ENCODE peak calls at places on chromosomes 1 and 21, in four cellular contexts. One of them, this sample, is unnamed.

GRCh38 chr21:15638856-15639549 is 90.8 kb upstream of the USP25 start:
- DNase-seq in Panc1: no peak
- DNase-seq in K562: no peak
- DNase-seq in HepG2: peak
- DNase-seq in this sample: no peak

GRCh38 chr1:52632732-52633290 is at the start of gene SHISAL2A:
- DNase-seq in HepG2: no peak
- DNase-seq in K562: no peak
- DNase-seq in Panc1: no peak
- DNase-seq in this sample: no peak

GRCh38 chr1:206909167-206909882 is 12.1 kb downstream of the IL24 start:
- DNase-seq in HepG2: no peak
- DNase-seq in K562: peak
- DNase-seq in Panc1: no peak
- DNase-seq in this sample: no peak

GRCh38 chr1:33111965-33112364 is 31.0 kb downstream of the AZIN2 start:
- DNase-seq in HepG2: peak
- DNase-seq in K562: no peak
- DNase-seq in Panc1: no peak
- DNase-seq in this sample: no peak

GRCh38 chr1:214901718-214902117 is 180.8 kb upstream of the KCNK2 start:
- DNase-seq in K562: peak
- DNase-seq in HepG2: no peak
- DNase-seq in Panc1: no peak
- DNase-seq in this sample: no peak

GRCh38 chr1:187551061-187551460 is 722.3 kb downstream of the PLA2G4A start:
- DNase-seq in K562: peak
- DNase-seq in HepG2: peak
- DNase-seq in Panc1: no peak
- DNase-seq in this sample: no peak

GRCh38 chr1:221035680-221036153 is 156.5 kb downstream of the HLX start:
- DNase-seq in Panc1: peak
- DNase-seq in K562: peak
- DNase-seq in HepG2: no peak
- DNase-seq in this sample: no peak

GRCh38 chr1:159170639-159171038 is 776 bp upstream of the CADM3 start:
- DNase-seq in K562: no peak
- DNase-seq in HepG2: no peak
- DNase-seq in Panc1: no peak
- DNase-seq in this sample: no peak

GRCh38 chr1:200739499-200740290 is 1.0 kb downstream of the CAMSAP2 start:
- DNase-seq in HepG2: peak
- DNase-seq in Panc1: no peak
- DNase-seq in K562: peak
- DNase-seq in this sample: no peak

GRCh38 chr1:87950369-87950768 is 621.7 kb downstream of the LMO4 start:
- DNase-seq in HepG2: no peak
- DNase-seq in K562: no peak
- DNase-seq in Panc1: no peak
- DNase-seq in this sample: no peak

GRCh38 chr1:30697977-30698376 is 25.4 kb downstream of the MATN1 start:
- DNase-seq in K562: no peak
- DNase-seq in Panc1: no peak
- DNase-seq in HepG2: no peak
- DNase-seq in this sample: no peak

GRCh38 chr1:47651311-47652089 is 213.7 kb downstream of the FOXD2 start:
- DNase-seq in Panc1: no peak
- DNase-seq in K562: no peak
- DNase-seq in HepG2: no peak
- DNase-seq in this sample: no peak

GRCh38 chr1:16088996-16089395 is 15.5 kb upstream of the FAM131C start:
- DNase-seq in K562: peak
- DNase-seq in Panc1: no peak
- DNase-seq in HepG2: no peak
- DNase-seq in this sample: no peak

GRCh38 chr1:224644553-224645154 is 28.5 kb downstream of the CNIH3 start:
- DNase-seq in K562: peak
- DNase-seq in Panc1: peak
- DNase-seq in HepG2: peak
- DNase-seq in this sample: peak

GRCh38 chr1:6612641-6613360 is 730 bp upstream of the PHF13 start:
- DNase-seq in Panc1: no peak
- DNase-seq in HepG2: peak
- DNase-seq in K562: peak
- DNase-seq in this sample: no peak

GRCh38 chr1:78274814-78275213 is 216.0 kb upstream of the PTGFR start:
- DNase-seq in K562: no peak
- DNase-seq in HepG2: no peak
- DNase-seq in Panc1: no peak
- DNase-seq in this sample: no peak

GRCh38 chr1:78519446-78519845 is 28.7 kb downstream of the PTGFR start:
- DNase-seq in Panc1: no peak
- DNase-seq in HepG2: no peak
- DNase-seq in K562: no peak
- DNase-seq in this sample: no peak

GRCh38 chr1:170685166-170685565 is 21.2 kb downstream of the PRRX1 start:
- DNase-seq in Panc1: no peak
- DNase-seq in HepG2: no peak
- DNase-seq in K562: no peak
- DNase-seq in this sample: no peak

GRCh38 chr1:239603530-239603929 is 217.2 kb downstream of the CHRM3 start:
- DNase-seq in HepG2: no peak
- DNase-seq in Panc1: no peak
- DNase-seq in K562: no peak
- DNase-seq in this sample: no peak

GRCh38 chr1:172585348-172585747 is 52.4 kb downstream of the SUCO start:
- DNase-seq in Panc1: no peak
- DNase-seq in K562: no peak
- DNase-seq in HepG2: no peak
- DNase-seq in this sample: no peak

GRCh38 chr1:7046314-7046713 is 261.1 kb downstream of the CAMTA1 start:
- DNase-seq in K562: no peak
- DNase-seq in Panc1: no peak
- DNase-seq in HepG2: no peak
- DNase-seq in this sample: no peak

GRCh38 chr1:84259989-84260388 is 41.5 kb upstream of the SAMD13 start:
- DNase-seq in HepG2: no peak
- DNase-seq in K562: no peak
- DNase-seq in Panc1: no peak
- DNase-seq in this sample: no peak

GRCh38 chr1:89723863-89724262 is 90.9 kb downstream of the LRRC8C start:
- DNase-seq in K562: no peak
- DNase-seq in Panc1: no peak
- DNase-seq in HepG2: no peak
- DNase-seq in this sample: no peak

GRCh38 chr1:235843458-235843857 is 23.2 kb downstream of the LYST start:
- DNase-seq in K562: peak
- DNase-seq in HepG2: peak
- DNase-seq in Panc1: no peak
- DNase-seq in this sample: peak

DNA sequence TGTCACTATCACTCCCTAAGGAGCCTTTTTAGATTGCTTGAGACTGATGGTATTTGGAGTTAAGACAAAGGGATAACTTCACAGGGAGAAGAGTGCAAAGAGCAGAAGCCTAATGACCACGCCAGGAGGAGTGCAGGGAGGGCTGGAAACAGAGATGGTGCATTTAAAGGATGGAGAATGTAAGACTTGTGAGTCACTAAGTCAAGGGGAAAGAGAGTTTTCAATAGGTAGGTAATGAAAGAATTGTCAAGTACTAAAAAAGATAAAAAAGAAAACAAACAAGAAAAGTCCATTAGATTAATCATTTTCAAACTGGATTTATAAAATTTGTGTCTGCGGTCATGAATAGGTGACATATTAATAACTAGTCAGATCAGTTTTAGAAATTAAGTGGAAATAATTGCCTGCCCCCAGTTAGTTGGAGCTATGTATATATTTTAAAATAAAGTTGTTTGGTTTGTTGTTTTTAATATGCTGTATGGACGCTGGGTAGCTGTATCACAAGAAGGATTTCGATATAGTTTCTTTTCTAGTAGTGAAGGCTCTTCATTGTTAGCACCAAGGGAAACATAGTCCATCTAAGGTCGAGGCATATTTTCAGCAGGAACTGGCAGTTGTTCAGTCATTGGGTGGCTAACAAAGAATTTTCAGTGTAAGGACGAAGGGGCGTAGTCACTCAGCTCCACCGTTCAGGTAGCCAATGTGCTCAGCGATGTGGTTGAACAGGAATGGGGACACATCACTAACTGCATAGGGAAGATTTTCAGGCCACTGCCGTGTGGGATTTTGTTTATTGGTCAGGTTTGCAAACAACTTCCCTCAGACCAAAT is 203.0 kb downstream of the TGFB2 start:
- DNase-seq in K562: no peak
- DNase-seq in Panc1: no peak
- DNase-seq in HepG2: no peak
- DNase-seq in this sample: no peak
- TF ChIP-seq TCF7L2 in K562: no peak
- TF ChIP-seq TCF7L2 in Panc1: no peak
- TF ChIP-seq TCF7L2 in HepG2: no peak
- TF ChIP-seq TCF7L2 in this sample: no peak

DNA sequence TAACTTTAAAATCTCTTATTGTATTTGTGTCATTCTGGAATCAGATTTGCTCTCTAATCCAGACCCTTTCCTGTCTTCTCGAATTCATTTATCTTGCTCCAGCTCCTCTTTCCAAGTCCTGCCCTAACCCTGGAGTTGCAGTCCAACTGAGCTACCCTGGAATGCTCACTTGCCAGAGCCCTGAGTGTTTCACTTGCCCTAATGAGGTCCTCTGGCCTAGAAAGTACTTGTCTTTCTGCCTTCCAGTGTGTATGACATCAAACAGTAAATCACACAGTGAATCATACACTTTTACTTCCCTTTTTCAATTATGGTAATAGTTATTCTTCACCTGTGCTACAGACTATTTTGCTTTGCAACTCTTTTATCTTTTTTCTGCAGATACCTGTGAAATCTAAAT is 96.9 kb downstream of the NEK7 start:
- DNase-seq in HepG2: no peak
- DNase-seq in K562: peak
- DNase-seq in Panc1: no peak
- DNase-seq in this sample: no peak
- TF ChIP-seq TCF7L2 in HepG2: no peak
- TF ChIP-seq TCF7L2 in K562: no peak
- TF ChIP-seq TCF7L2 in Panc1: no peak
- TF ChIP-seq TCF7L2 in this sample: no peak

DNA sequence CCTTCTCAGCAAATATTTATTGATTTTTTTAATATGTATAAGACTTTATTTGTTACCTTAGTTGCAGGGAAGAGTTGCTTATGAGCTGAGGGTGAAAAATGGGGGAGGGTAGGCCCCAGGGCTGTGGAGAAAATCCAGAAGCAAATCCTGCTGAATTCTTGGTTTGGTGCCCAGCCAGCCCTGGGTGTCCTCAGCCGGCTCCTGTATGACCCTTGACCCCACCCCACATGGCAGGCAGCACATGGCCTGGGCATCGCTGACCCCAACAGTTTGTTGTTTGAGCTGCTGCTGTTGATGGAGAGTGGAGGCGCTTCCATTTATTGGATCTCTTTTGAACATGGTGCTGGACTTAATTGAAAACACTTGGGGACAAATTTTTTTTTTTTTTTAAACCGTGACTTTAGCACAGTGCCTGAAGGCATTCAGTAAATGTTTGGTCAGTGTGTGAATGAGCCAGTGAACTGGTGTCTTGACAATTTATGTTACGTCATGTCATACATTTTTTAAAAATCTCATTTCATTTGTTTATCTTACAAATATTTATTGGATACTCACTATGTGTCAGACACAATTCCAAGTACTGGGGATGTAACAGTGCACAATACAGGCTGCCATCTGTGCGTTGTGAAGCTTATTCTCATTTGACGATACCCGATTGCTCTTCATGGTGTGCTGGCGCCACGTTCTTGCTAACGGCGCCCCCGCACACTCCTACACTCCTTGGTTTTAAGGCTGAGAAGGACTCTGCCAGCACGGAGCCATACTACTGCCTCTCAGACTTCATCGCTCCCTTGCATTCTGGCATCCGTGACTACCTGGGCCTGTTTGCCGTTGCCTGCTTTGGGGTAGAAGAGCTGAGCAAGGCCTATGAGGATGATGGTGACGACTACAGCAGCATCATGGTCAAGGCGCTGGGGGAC is 98.8 kb downstream of the MTR start:
- DNase-seq in K562: no peak
- DNase-seq in HepG2: no peak
- DNase-seq in Panc1: no peak
- DNase-seq in this sample: no peak
- TF ChIP-seq TCF7L2 in K562: no peak
- TF ChIP-seq TCF7L2 in HepG2: no peak
- TF ChIP-seq TCF7L2 in Panc1: no peak
- TF ChIP-seq TCF7L2 in this sample: no peak

DNA sequence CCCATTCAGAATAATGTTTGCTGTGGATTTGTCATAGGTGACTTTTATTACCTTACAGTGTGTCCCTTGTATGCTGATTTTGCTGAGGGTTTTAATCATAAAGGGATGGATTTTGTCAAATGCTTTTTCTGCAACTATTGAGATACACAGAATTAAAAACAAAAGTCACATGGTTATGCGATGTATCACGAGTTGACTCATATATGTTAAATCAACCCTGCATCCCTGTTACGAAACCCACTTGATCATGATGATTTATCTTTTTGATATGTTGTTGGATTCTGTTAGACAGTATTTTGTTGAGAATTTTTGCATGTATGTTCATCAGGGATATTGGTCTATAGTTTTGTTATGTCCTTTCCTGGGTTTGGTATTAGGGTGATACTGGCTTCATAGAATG is 10.7 kb upstream of the OR2T34 start:
- DNase-seq in HepG2: no peak
- DNase-seq in K562: no peak
- DNase-seq in Panc1: no peak
- DNase-seq in this sample: no peak
- TF ChIP-seq TCF7L2 in HepG2: no peak
- TF ChIP-seq TCF7L2 in K562: no peak
- TF ChIP-seq TCF7L2 in Panc1: no peak
- TF ChIP-seq TCF7L2 in this sample: no peak

DNA sequence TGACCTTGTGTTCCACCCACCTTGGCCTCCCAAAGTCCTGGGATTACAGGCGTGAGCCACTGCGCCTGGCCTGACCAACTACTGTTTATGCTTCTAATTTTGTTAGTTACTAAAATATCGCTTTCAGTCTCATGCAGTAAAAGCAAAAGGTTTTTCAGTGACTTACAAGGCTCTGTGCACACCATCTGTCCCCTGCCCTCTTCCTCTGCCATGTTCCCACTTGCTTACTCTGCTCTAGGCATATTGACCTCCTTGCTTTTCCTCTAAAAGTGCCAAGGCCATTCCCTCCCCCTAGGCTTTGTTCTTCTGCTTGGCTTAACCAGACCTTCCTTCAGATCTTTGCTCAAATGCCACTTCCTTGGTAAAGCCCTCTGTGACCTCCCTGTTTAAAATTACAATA is 276.9 kb downstream of the KIF26B start:
- DNase-seq in K562: no peak
- DNase-seq in HepG2: no peak
- DNase-seq in Panc1: no peak
- DNase-seq in this sample: no peak
- TF ChIP-seq TCF7L2 in K562: no peak
- TF ChIP-seq TCF7L2 in HepG2: no peak
- TF ChIP-seq TCF7L2 in Panc1: no peak
- TF ChIP-seq TCF7L2 in this sample: no peak

This sample was measured in HCT116.